ENCODE peak calls at places on chromosomes 3 and 15, in seven cellular contexts. T, G, D, E, P, V and W are unnamed samples.

GRCh38 chr3:134249935-134250716 is 533 bp downstream of the RYK start:
- DNase-seq in T (peak; percentile 71), G (peak; percentile 76), D (peak; percentile 24), E (peak; percentile 85), P (no peak), V (peak; percentile 39), W (peak; percentile 74)

GRCh38 chr3:126468028-126468891 is 7.4 kb downstream of the ZXDC start:
- DNase-seq in T (peak; percentile 7), G (no peak), D (no peak), E (no peak), P (no peak), V (no peak), W (peak; percentile 59)

GRCh38 chr3:131231710-131232348 is 149.7 kb upstream of the NUDT16 start:
- DNase-seq in T (no peak), G (no peak), D (no peak), E (peak; percentile 9), P (no peak), V (peak; percentile 2), W (no peak)

GRCh38 chr3:141602706-141603105 is 115.9 kb downstream of the RASA2 start:
- DNase-seq in T (no peak), G (no peak), D (no peak), E (no peak), P (no peak), V (no peak), W (no peak)

GRCh38 chr15:93042691-93043378 is 46.2 kb downstream of the RGMA start:
- DNase-seq in T (no peak), G (no peak), D (no peak), E (no peak), P (no peak), V (no peak), W (peak; percentile 39)

GRCh38 chr3:114411811-114412803 is 118.3 kb downstream of the TIGIT start:
- DNase-seq in T (peak; percentile 30), G (no peak), D (no peak), E (no peak), P (no peak), V (peak; percentile 47), W (no peak)

GRCh38 chr15:46708226-46708625 is 1009.1 kb upstream of the SEMA6D start:
- DNase-seq in T (no peak), G (no peak), D (no peak), E (no peak), P (no peak), V (no peak), W (no peak)

GRCh38 chr3:111585214-111585613 is 9.9 kb downstream of the ZBED2 start:
- DNase-seq in T (no peak), G (no peak), D (no peak), E (no peak), P (no peak), V (peak; percentile 21), W (no peak)

GRCh38 chr3:168047190-168047795 is 48.4 kb downstream of the GOLIM4 start:
- DNase-seq in T (no peak), G (no peak), D (no peak), E (peak; percentile 50), P (no peak), V (peak; percentile 76), W (no peak)

GRCh38 chr15:43441316-43441715 is 51.6 kb downstream of the TP53BP1 start:
- DNase-seq in T (no peak), G (no peak), D (no peak), E (peak; percentile 22), P (no peak), V (peak; percentile 3), W (no peak)

GRCh38 chr3:189936210-189936609 is 184.5 kb downstream of the P3H2 start:
- DNase-seq in T (no peak), G (no peak), D (no peak), E (no peak), P (no peak), V (no peak), W (no peak)

GRCh38 chr3:128496602-128497304 is 3.8 kb upstream of the GATA2 start:
- DNase-seq in T (no peak), G (no peak), D (no peak), E (peak; percentile 73), P (no peak), V (no peak), W (peak; percentile 65)

GRCh38 chr3:51982352-51982837 is 940 bp upstream of the ACY1 start:
- DNase-seq in T (no peak), G (peak; percentile 83), D (no peak), E (peak; percentile 87), P (no peak), V (peak; percentile 91), W (no peak)

GRCh38 chr3:45688194-45688881 is 858 bp upstream of the SACM1L start:
- DNase-seq in T (no peak), G (peak; percentile 28), D (no peak), E (peak; percentile 64), P (no peak), V (peak; percentile 29), W (no peak)

GRCh38 chr3:151873433-151873832 is at the start of gene SUCNR1:
- DNase-seq in T (no peak), G (no peak), D (no peak), E (no peak), P (no peak), V (no peak), W (no peak)

GRCh38 chr3:95775486-95776094 is 1038.8 kb upstream of the EPHA6 start:
- DNase-seq in T (no peak), G (no peak), D (no peak), E (no peak), P (no peak), V (no peak), W (no peak)

GRCh38 chr3:171123913-171124312 is 97.4 kb upstream of the SLC2A2 start:
- DNase-seq in T (no peak), G (no peak), D (no peak), E (no peak), P (no peak), V (no peak), W (no peak)

GRCh38 chr3:141960731-141961130 is 84.3 kb downstream of the ATP1B3 start:
- DNase-seq in T (no peak), G (no peak), D (no peak), E (no peak), P (no peak), V (no peak), W (no peak)

GRCh38 chr3:21158801-21159564 is 592.0 kb downstream of the ZNF385D start:
- DNase-seq in T (no peak), G (no peak), D (no peak), E (no peak), P (no peak), V (no peak), W (no peak)

GRCh38 chr3:171132873-171133272 is 106.4 kb upstream of the SLC2A2 start:
- DNase-seq in T (no peak), G (no peak), D (no peak), E (no peak), P (no peak), V (no peak), W (no peak)

GRCh38 chr15:47908950-47909670 is 191.8 kb downstream of the SEMA6D start:
- DNase-seq in T (no peak), G (no peak), D (no peak), E (no peak), P (no peak), V (no peak), W (no peak)

GRCh38 chr3:171758109-171758508 is 52.2 kb downstream of the PLD1 start:
- DNase-seq in T (no peak), G (no peak), D (no peak), E (no peak), P (no peak), V (no peak), W (no peak)

GRCh38 chr3:172904817-172905479 is 154.4 kb downstream of the ECT2 start:
- DNase-seq in T (no peak), G (no peak), D (no peak), E (peak; percentile 19), P (no peak), V (no peak), W (no peak)

GRCh38 chr3:141939759-141940158 is 63.3 kb downstream of the ATP1B3 start:
- DNase-seq in T (no peak), G (no peak), D (no peak), E (no peak), P (no peak), V (no peak), W (no peak)

DNA sequence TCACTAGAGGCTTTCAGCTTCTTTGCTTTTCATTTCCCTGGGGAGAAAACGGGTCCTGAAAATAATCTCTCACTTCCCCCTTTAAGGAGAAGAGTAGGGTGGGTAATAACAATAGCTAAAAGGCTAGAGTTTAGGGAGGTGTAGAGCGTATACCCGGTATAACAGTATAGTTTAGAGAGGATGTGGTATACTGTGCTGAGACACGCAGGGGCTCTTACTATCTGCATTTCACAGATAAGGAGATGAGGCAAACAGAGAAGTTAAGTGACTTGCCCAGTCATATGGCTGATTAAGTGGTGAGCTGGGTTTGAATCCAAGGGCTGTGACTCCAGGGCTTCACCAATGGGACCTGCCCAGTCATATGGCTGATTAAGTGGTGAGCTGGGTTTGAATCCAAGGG is 15.0 kb upstream of the KCNMB3 start:
- DNase-seq in T (no peak), G (no peak), D (no peak), E (no peak), P (no peak), V (no peak), W (no peak)
- TF ChIP-seq EP300 in T (no peak), G (no peak), D (no peak), E (no peak), P (no peak), V (no peak), W (no peak)

GRCh38 chr15:64653757-64654156 is 121.6 kb downstream of the RBPMS2 start:
- DNase-seq in T (no peak), G (no peak), D (no peak), E (no peak), P (no peak), V (no peak), W (no peak)
- TF ChIP-seq CTCF in T (no peak), G (peak; percentile 25), D (peak; percentile 25), E (peak; percentile 66), P (no peak), V (peak; percentile 37), W (peak; percentile 14)

GRCh38 chr3:135965506-135966348 is at the start of gene PPP2R3A:
- DNase-seq in T (peak; percentile 95), G (peak; percentile 86), D (peak; percentile 71), E (peak; percentile 97), P (peak; percentile 62), V (peak; percentile 18), W (peak; percentile 88)
- H3K27me3 ChIP-seq in T (no peaks in the 10 kb centered on the region), G (no peaks in the 10 kb centered on the region), D (no peaks in the 10 kb centered on the region), E (no peaks in the 10 kb centered on the region), P (no peaks in the 10 kb centered on the region), V (peaks cover 26% of the 10 kb centered on the region), W (no peaks in the 10 kb centered on the region)

DNA sequence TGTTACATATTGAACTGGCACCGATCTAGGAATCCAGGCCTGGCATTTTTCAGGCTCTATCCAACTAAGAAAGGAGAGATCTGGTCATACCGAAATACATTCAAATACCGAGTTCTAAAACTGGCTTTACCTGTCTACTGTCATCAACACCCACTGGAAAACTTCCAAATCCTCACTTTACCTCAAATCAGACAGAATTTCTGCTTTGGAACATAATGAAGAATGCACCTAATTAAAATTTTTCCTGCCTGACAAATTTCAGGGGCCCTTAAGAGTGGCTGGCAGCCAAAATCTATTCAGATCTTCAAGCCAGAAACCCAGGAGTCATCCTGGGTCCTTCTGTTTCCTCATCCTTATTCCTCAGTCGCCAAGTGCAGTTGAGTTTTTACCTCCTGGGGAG is 198.6 kb upstream of the FEZF2 start:
- DNase-seq in T (no peak), G (no peak), D (no peak), E (no peak), P (no peak), V (no peak), W (no peak)
- TF ChIP-seq EP300 in T (no peak), G (no peak), D (no peak), E (no peak), P (no peak), V (no peak), W (no peak)